ENCODE peak calls at places on chromosomes 3 and 15, in five cellular contexts. I is tibial artery; O is EL; P is amniotic stem cell; U is activated naive CD4-positive, alpha-beta T cell. J is an unnamed sample.
A peak's percentile ranks its signal among the peaks of the same experiment; 100 is the strongest.

GRCh38 chr15:93614446-93615104 is 525.6 kb upstream of the RGMA start:
- DNase-seq in O (no peak), P (no peak), I (no peak), U (no peak), J (peak; percentile 76)

GRCh38 chr3:72446406-72447058 is 401.7 kb downstream of the SHQ1 start:
- DNase-seq in O (peak; percentile 48), P (no peak), I (no peak), U (peak; percentile 45), J (peak; percentile 87)

GRCh38 chr3:53045107-53045783 is 628 bp downstream of the SFMBT1 start:
- DNase-seq in U (no peak), O (peak; percentile 60), I (peak; percentile 72), P (peak; percentile 42), J (no peak)

GRCh38 chr3:186303985-186304384 is 58.0 kb downstream of the DGKG start:
- DNase-seq in U (no peak), P (no peak), O (no peak), I (no peak), J (no peak)

GRCh38 chr3:12193485-12194165 is 34.9 kb upstream of the TIMP4 start:
- DNase-seq in U (no peak), P (peak; percentile 95), I (peak; percentile 81), O (peak; percentile 98), J (no peak)

GRCh38 chr3:194761384-194761783 is 75.7 kb downstream of the FAM43A start:
- DNase-seq in I (no peak), P (no peak), O (no peak), U (no peak), J (no peak)

GRCh38 chr3:71784914-71785593 is at the start of gene PROK2:
- DNase-seq in O (no peak), U (no peak), I (no peak), P (no peak), J (no peak)

GRCh38 chr3:50156991-50157493 is 1.9 kb downstream of the SEMA3F start:
- DNase-seq in P (no peak), U (no peak), O (no peak), I (no peak), J (no peak)

GRCh38 chr15:96037584-96037983 is 292.9 kb upstream of the NR2F2 start:
- DNase-seq in U (no peak), I (no peak), O (no peak), P (no peak), J (no peak)

GRCh38 chr3:73727117-73727802 is 102.5 kb upstream of the PDZRN3 start:
- DNase-seq in O (peak; percentile 80), U (no peak), I (no peak), P (peak; percentile 55), J (no peak)

GRCh38 chr15:35737521-35737920 is 191.6 kb upstream of the DPH6 start:
- DNase-seq in P (no peak), U (no peak), O (peak; percentile 63), I (no peak), J (no peak)

GRCh38 chr3:21017115-21017852 is 733.7 kb downstream of the ZNF385D start:
- DNase-seq in U (no peak), I (no peak), O (peak; percentile 4), P (no peak), J (no peak)

GRCh38 chr15:52483712-52484111 is 45.0 kb downstream of the MYO5A start:
- DNase-seq in U (no peak), O (peak; percentile 72), I (no peak), P (no peak), J (no peak)